ENCODE peak calls at places on chromosomes 13 and 19, in five cellular contexts. O is breast epithelium, X is ascending aorta, U is fibroblast of pulmonary artery, D is fibroblast of the aortic adventitia. M is an unnamed sample.

GRCh38 chr19:35710784-35711723 is 6.7 kb downstream of the ZBTB32 start:
- DNase-seq in D (no peak), O (no peak), X (no peak), U (no peak), M (no peak)

GRCh38 chr13:22135446-22135845 is 464.6 kb downstream of the FGF9 start:
- DNase-seq in X (no peak), U (no peak), D (no peak), O (no peak), M (no peak)

GRCh38 chr13:47545630-47546029 is 455.4 kb downstream of the SUCLA2 start:
- DNase-seq in U (no peak), O (peak), X (no peak), D (peak), M (no peak)

GRCh38 chr19:584240-585001 is 5.3 kb upstream of the HCN2 start:
- DNase-seq in D (peak), X (no peak), O (no peak), U (peak), M (peak)

GRCh38 chr13:79711631-79712030 is 230.7 kb downstream of the NDFIP2 start:
- DNase-seq in X (no peak), O (no peak), D (no peak), U (no peak), M (no peak)

GRCh38 chr13:31878955-31879354 is 139.6 kb downstream of the RXFP2 start:
- DNase-seq in O (no peak), D (no peak), U (no peak), X (no peak), M (no peak)

GRCh38 chr13:113452942-113453901 is at the start of gene ADPRHL1:
- DNase-seq in U (no peak), X (no peak), D (no peak), O (no peak), M (no peak)

GRCh38 chr13:112783135-112783945 is 93.5 kb downstream of the ATP11A start:
- DNase-seq in O (no peak), X (no peak), U (peak), D (peak), M (no peak)

GRCh38 chr13:99028890-99029289 is 51.0 kb upstream of the DOCK9 start:
- DNase-seq in X (no peak), O (no peak), D (no peak), U (no peak), M (no peak)

GRCh38 chr13:44906758-44907157 is 82.5 kb downstream of the NUFIP1 start:
- DNase-seq in D (peak), O (no peak), U (peak), X (no peak), M (no peak)

GRCh38 chr19:24177686-24178085 is 90.7 kb downstream of the ZNF254 start:
- DNase-seq in O (no peak), X (no peak), D (no peak), U (no peak), M (no peak)

GRCh38 chr13:24178847-24179845 is 18.6 kb downstream of the SPATA13 start:
- DNase-seq in O (no peak), X (no peak), U (peak), D (peak), M (no peak)

GRCh38 chr19:737591-738093 is 13.3 kb upstream of the MISP start:
- DNase-seq in X (no peak), O (no peak), U (peak), D (no peak), M (peak)

GRCh38 chr19:8490395-8490760 is 12.1 kb downstream of the PRAM1 start:
- DNase-seq in D (no peak), O (no peak), X (no peak), U (no peak), M (no peak)
- H3K4me3 ChIP-seq in D (no peak), O (peak), X (no peak), U (no peak), M (no peak)

GRCh38 chr19:42201489-42202289 is 15.8 kb downstream of the DEDD2 start:
- DNase-seq in U (no peak), X (no peak), D (no peak), O (no peak), M (no peak)

GRCh38 chr19:42200116-42200740 is 17.2 kb downstream of the DEDD2 start:
- DNase-seq in U (no peak), X (no peak), O (no peak), D (no peak), M (no peak)

GRCh38 chr19:42197375-42197817 is 20.1 kb downstream of the DEDD2 start:
- DNase-seq in U (no peak), D (no peak), O (no peak), X (no peak), M (peak)

GRCh38 chr19:42198676-42199439 is 18.6 kb downstream of the DEDD2 start:
- DNase-seq in X (no peak), U (no peak), O (no peak), D (no peak), M (no peak)

DNA sequence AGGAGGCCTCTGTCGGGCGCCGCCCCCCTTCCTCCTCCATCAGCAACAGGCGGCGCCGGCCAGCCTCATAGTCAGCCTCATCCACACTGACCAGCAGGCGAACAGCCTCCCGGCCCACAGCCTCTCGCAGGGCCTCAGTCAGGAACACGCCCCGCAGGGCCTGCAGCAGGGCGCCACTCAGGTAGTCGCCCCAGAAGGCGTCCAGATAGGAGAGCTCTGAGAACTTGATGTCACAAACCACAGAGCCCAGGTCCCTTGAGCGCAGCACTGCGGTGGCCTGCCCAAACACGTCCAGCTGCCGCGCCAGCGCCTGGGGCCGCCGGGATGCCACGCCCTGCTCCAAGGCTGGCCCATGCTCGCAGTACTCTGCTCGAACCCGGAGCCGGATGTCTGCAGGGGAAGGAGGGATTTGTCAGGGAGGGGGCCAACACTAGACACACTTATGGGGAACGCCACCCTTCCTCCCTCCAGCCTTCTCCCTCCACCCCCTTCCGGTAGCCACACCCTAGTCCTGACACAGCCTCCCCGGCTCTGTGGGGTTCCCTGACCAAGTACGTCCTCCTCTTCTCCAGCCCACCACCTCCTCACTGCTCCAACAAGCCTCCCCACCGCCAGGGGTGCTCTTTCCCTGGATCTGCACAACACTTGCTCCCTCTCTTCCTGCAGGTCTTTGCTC is 17.9 kb downstream of the DEDD2 start:
- DNase-seq in U (no peak), O (no peak), D (no peak), X (no peak), M (no peak)
- H3K4me3 ChIP-seq in U (no peak), O (no peak), D (no peak), X (no peak), M (no peak)

DNA sequence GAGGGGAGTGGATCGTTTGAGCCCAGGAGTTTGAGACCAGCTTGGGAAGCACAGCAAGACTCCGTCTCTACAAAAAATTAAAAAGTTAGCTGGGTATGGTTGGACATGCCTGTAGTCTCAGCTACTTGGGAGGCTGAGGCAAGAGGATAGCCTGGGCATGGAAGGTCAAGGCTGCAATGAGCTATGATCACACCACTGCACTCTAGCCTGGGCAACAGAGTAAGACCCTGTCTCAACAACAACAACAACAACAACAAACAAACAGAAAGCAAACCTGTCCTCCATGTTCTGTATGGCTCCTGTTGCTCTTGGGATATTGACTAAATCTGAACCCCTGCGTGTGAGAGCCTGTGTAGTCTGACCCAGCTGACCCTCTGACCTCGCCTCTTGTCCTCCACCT is 14.9 kb downstream of the CEBPA start:
- DNase-seq in X (no peak), D (no peak), U (no peak), O (no peak), M (no peak)
- H3K4me3 ChIP-seq in X (no peak), D (no peak), U (no peak), O (no peak), M (no peak)

GRCh38 chr13:100662470-100663211 is 12.0 kb downstream of the TMTC4 start:
- DNase-seq in U (no peak), X (no peak), O (no peak), D (no peak), M (no peak)
- H3K4me3 ChIP-seq in U (no peak), X (no peak), O (no peak), D (no peak), M (no peak)

DNA sequence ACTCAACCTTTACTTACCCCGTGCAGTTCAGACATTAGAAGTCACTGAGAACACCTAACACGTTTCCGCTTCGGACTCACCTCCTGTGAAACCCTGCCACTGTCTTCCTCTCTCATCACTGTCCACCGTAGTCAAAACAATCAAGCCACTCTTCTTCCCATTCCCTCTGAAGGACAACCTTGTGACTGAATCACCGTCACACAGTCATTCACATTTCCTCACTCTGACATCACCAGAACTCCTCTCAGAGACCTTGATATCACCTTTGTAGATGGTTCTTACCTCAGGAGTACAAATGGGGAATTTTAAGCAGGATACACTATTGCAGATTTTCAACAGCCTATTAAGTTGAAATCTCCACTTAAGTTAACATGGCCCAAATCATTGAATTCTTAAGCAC is 1.3 kb upstream of the KBTBD6 start:
- DNase-seq in U (no peak), X (no peak), D (no peak), O (no peak), M (no peak)
- H3K4me3 ChIP-seq in U (no peak), X (no peak), D (no peak), O (no peak), M (peak)

GRCh38 chr19:3955688-3956087 is 15.2 kb downstream of the DAPK3 start:
- DNase-seq in X (no peak), O (no peak), D (no peak), U (no peak), M (no peak)
- H3K4me3 ChIP-seq in X (no peak), O (no peak), D (no peak), U (no peak), M (no peak)

GRCh38 chr13:23159205-23159586 is 21.6 kb upstream of the SGCG start:
- DNase-seq in X (no peak), D (peak), U (peak), O (no peak), M (no peak)
- H3K4me3 ChIP-seq in X (peak), D (no peak), U (peak), O (peak), M (no peak)

M was measured in PC-9.